ENCODE peak calls at places on chromosomes 16 and 17, in ten cellular contexts. X, Q, I, A, L, T, E, R, O and V are unnamed samples.

GRCh38 chr17:64781394-64781793 is 119.3 kb upstream of the SMURF2 start:
- DNase-seq in X (peak; percentile 80), Q (peak; percentile 74), I (peak; percentile 55), A (peak; percentile 52), L (no peak), T (peak; percentile 51), E (no peak), R (peak; percentile 51), O (no peak), V (no peak)

GRCh38 chr17:58335779-58336455 is 7.3 kb upstream of the TSPOAP1 start:
- DNase-seq in X (peak; percentile 94), Q (no peak), I (peak; percentile 37), A (no peak), L (no peak), T (no peak), E (no peak), R (no peak), O (peak; percentile 63), V (peak; percentile 41)

GRCh38 chr16:62644030-62644812 is 608.0 kb upstream of the CDH8 start:
- DNase-seq in X (no peak), Q (no peak), I (no peak), A (no peak), L (no peak), T (no peak), E (no peak), R (no peak), O (no peak), V (no peak)

GRCh38 chr17:80362428-80363119 is 52.4 kb upstream of the ENDOV start:
- DNase-seq in X (no peak), Q (no peak), I (no peak), A (peak; percentile 38), L (peak; percentile 83), T (no peak), E (no peak), R (peak; percentile 26), O (no peak), V (no peak)

GRCh38 chr17:40602445-40603443 is 37.5 kb upstream of the CCR7 start:
- DNase-seq in X (no peak), Q (no peak), I (no peak), A (no peak), L (no peak), T (no peak), E (no peak), R (no peak), O (no peak), V (no peak)

GRCh38 chr16:13970708-13971422 is 50.9 kb downstream of the ERCC4 start:
- DNase-seq in X (no peak), Q (no peak), I (no peak), A (no peak), L (no peak), T (no peak), E (no peak), R (no peak), O (no peak), V (no peak)

GRCh38 chr16:89565506-89566372 is 5.3 kb downstream of the RPL13 start:
- DNase-seq in X (peak; percentile 51), Q (peak; percentile 85), I (peak; percentile 74), A (peak; percentile 71), L (peak; percentile 44), T (peak; percentile 66), E (peak; percentile 69), R (peak; percentile 57), O (peak; percentile 57), V (peak; percentile 51)

GRCh38 chr16:49260956-49261530 is 20.6 kb downstream of the CBLN1 start:
- DNase-seq in X (no peak), Q (no peak), I (no peak), A (no peak), L (no peak), T (no peak), E (no peak), R (no peak), O (no peak), V (no peak)

GRCh38 chr17:55577011-55577586 is 65.8 kb upstream of the SMIM36 start:
- DNase-seq in X (peak; percentile 41), Q (no peak), I (no peak), A (peak; percentile 92), L (peak; percentile 84), T (peak; percentile 12), E (no peak), R (peak; percentile 61), O (no peak), V (peak; percentile 71)

GRCh38 chr16:11084484-11085024 is 140.2 kb downstream of the CLEC16A start:
- DNase-seq in X (no peak), Q (no peak), I (no peak), A (peak; percentile 88), L (peak; percentile 97), T (no peak), E (peak; percentile 58), R (no peak), O (peak; percentile 23), V (peak; percentile 47)

GRCh38 chr17:75272848-75273184 is 1.8 kb upstream of the MIF4GD start:
- DNase-seq in X (no peak), Q (no peak), I (no peak), A (no peak), L (no peak), T (no peak), E (no peak), R (no peak), O (no peak), V (no peak)

GRCh38 chr17:49401971-49402491 is 12.7 kb downstream of the PHB1 start:
- DNase-seq in X (no peak), Q (no peak), I (no peak), A (no peak), L (no peak), T (no peak), E (no peak), R (no peak), O (no peak), V (no peak)

GRCh38 chr17:8621585-8621984 is 8.9 kb downstream of the MYH10 start:
- DNase-seq in X (no peak), Q (no peak), I (no peak), A (peak; percentile 53), L (peak; percentile 59), T (no peak), E (no peak), R (no peak), O (no peak), V (no peak)

GRCh38 chr17:48795444-48796162 is 21.4 kb downstream of the TTLL6 start:
- DNase-seq in X (no peak), Q (no peak), I (no peak), A (peak; percentile 94), L (peak; percentile 81), T (peak; percentile 80), E (peak; percentile 36), R (no peak), O (peak; percentile 95), V (peak; percentile 73)

GRCh38 chr16:47731252-47731651 is 270.1 kb downstream of the PHKB start:
- DNase-seq in X (no peak), Q (no peak), I (no peak), A (peak; percentile 85), L (peak; percentile 99), T (no peak), E (no peak), R (no peak), O (peak; percentile 23), V (peak; percentile 46)

GRCh38 chr16:58507195-58507962 is 7.4 kb downstream of the NDRG4 start:
- DNase-seq in X (no peak), Q (peak; percentile 31), I (no peak), A (no peak), L (no peak), T (no peak), E (no peak), R (no peak), O (no peak), V (no peak)
- H3K4me2 ChIP-seq in X (no peak overlapping the region), Q (no peak overlapping the region), I (no peak overlapping the region), A (no peak overlapping the region), L (no peak overlapping the region), T (no peak overlapping the region), E (no peak overlapping the region), R (no peak overlapping the region), O (no peak overlapping the region), V (no peak overlapping the region)

DNA sequence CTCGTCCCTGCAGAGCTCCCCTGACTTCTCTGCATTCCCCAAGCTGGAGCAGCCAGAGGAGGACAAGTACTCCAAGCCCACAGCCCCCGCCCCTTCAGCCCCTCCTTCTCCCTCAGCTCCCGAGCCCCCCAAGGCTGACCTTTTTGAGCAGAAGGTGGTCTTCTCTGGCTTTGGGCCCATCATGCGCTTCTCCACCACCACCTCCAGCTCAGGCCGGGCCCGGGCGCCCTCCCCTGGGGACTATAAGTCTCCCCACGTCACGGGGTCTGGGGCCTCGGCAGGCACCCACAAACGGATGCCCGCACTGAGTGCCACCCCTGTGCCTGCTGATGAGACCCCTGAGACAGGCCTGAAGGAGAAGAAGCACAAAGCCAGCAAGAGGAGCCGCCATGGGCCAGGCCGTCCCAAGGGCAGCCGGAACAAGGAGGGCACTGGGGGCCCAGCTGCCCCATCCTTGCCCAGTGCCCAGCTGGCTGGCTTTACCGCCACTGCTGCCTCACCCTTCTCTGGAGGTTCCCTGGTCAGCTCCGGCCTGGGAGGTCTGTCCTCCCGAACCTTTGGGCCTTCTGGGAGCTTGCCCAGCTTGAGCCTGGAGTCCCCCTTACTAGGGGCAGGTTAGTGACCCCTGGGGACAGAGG is 11.4 kb downstream of the MLLT6 start:
- DNase-seq in X (no peak), Q (no peak), I (no peak), A (no peak), L (no peak), T (no peak), E (no peak), R (no peak), O (no peak), V (no peak)
- H4K20me1 ChIP-seq in X (peaks cover 5% of the 10 kb centered on the region), Q (peaks cover 2% of the 10 kb centered on the region), I (no peaks in the 10 kb centered on the region), A (no peaks in the 10 kb centered on the region), L (no peaks in the 10 kb centered on the region), T (no peaks in the 10 kb centered on the region), E (no peaks in the 10 kb centered on the region), R (no peaks in the 10 kb centered on the region), O (no peaks in the 10 kb centered on the region), V (no peaks in the 10 kb centered on the region)

DNA sequence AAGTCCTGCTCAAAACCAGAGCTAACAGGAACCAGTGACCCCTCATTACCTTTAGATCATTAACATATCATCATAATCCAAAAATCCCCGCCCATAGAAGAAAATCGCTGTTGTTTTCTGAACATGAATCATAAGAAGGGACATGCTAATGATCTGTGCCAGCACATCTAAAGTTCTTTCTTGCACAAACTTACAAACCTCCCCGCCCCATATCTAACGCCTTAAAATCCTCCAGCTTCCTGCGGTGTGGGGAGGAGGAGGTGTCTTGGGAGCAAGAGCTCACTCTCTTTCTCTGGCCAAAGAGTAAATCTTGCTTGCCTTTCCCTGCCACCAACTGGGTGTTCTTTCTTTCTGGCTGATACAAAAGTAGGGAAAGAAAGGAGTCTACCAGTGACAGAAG is 78.3 kb downstream of the IRX3 start:
- DNase-seq in X (no peak), Q (no peak), I (no peak), A (peak; percentile 58), L (no peak), T (no peak), E (no peak), R (no peak), O (no peak), V (no peak)
- H3K4me2 ChIP-seq in X (no peak overlapping the region), Q (no peak overlapping the region), I (no peak overlapping the region), A (no peak overlapping the region), L (no peak overlapping the region), T (no peak overlapping the region), E (no peak overlapping the region), R (no peak overlapping the region), O (no peak overlapping the region), V (no peak overlapping the region)

DNA sequence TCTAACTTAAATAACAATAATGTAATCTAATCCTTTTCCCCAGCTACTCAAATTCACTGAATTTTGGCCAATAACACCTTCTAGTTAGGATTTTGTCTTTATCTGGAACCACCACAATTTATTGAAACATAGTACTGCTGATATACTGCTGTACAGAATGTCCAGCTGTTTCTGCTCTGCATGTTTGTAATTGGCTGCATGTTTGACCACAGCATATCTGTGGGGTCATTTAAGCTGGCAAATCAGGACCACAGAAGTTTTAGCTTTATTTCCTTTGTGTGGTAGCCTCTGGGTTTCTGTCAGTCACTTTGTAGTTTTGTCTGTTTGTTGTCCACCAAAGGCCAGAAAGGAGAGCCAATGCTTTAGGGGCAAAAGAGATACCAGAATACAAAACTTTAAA is 22.2 kb upstream of the RAB11FIP4 start:
- DNase-seq in X (no peak), Q (no peak), I (no peak), A (no peak), L (peak; percentile 48), T (no peak), E (no peak), R (no peak), O (no peak), V (no peak)
- H4K20me1 ChIP-seq in X (no peaks in the 10 kb centered on the region), Q (no peaks in the 10 kb centered on the region), I (no peaks in the 10 kb centered on the region), A (no peaks in the 10 kb centered on the region), L (peaks cover 3% of the 10 kb centered on the region), T (no peaks in the 10 kb centered on the region), E (no peaks in the 10 kb centered on the region), R (no peaks in the 10 kb centered on the region), O (no peaks in the 10 kb centered on the region), V (no peaks in the 10 kb centered on the region)